ENCODE peak calls at places on chromosomes 3 and 15, in eight cellular contexts. K is CD8-positive, alpha-beta T cell; J is lower leg skin; S is right atrium auricular region; L is psoas muscle; A is ovary; N is astrocyte of the spinal cord; F is adrenal gland. X is an unnamed sample.

GRCh38 chr3:115758076-115758763 is 134.9 kb downstream of the GAP43 start:
- DNase-seq in L (no peak), F (no peak), K (no peak), N (no peak), J (no peak), A (no peak), S (no peak), X (no peak)

GRCh38 chr3:1971780-1972179 is 126.9 kb upstream of the CNTN4 start:
- DNase-seq in J (no peak), N (no peak), K (no peak), F (no peak), A (no peak), L (no peak), S (no peak), X (no peak)

GRCh38 chr3:9022305-9022985 is 59.2 kb upstream of the RAD18 start:
- DNase-seq in J (no peak), K (no peak), N (no peak), F (no peak), A (peak), S (no peak), L (no peak), X (no peak)

GRCh38 chr15:101466188-101466587 is 23.3 kb downstream of the PCSK6 start:
- DNase-seq in N (no peak), L (no peak), A (no peak), J (no peak), F (no peak), S (no peak), K (no peak), X (no peak)

GRCh38 chr3:128498901-128499530 is 6.0 kb upstream of the GATA2 start:
- DNase-seq in F (no peak), K (no peak), S (peak), A (no peak), N (no peak), J (no peak), L (no peak), X (no peak)

GRCh38 chr3:69675773-69676660 is 63.2 kb upstream of the MITF start:
- DNase-seq in K (no peak), A (no peak), L (no peak), F (no peak), S (no peak), N (no peak), J (no peak), X (no peak)

GRCh38 chr3:35335703-35336102 is 303.6 kb upstream of the ARPP21 start:
- DNase-seq in S (no peak), L (no peak), J (no peak), A (no peak), N (peak), F (no peak), K (no peak), X (no peak)

GRCh38 chr15:56243117-56243773 is 434 bp downstream of the RFX7 start:
- DNase-seq in K (peak), F (peak), N (peak), S (no peak), L (peak), J (peak), A (no peak), X (peak)

GRCh38 chr15:70088427-70088826 is 9.3 kb downstream of the TLE3 start:
- DNase-seq in A (no peak), S (no peak), J (no peak), K (no peak), L (no peak), N (no peak), F (no peak), X (no peak)

GRCh38 chr3:55491296-55491816 is 4.2 kb upstream of the WNT5A start:
- DNase-seq in F (peak), S (no peak), L (no peak), J (no peak), N (peak), A (peak), K (no peak), X (no peak)

GRCh38 chr3:51687472-51688205 is 16.6 kb downstream of the TEX264 start:
- DNase-seq in F (no peak), L (no peak), N (no peak), K (no peak), J (no peak), S (no peak), A (no peak), X (no peak)

GRCh38 chr3:62876064-62876463 is 848 bp upstream of the CADPS start:
- DNase-seq in K (no peak), A (peak), N (peak), S (no peak), J (no peak), F (peak), L (peak), X (peak)

GRCh38 chr15:70741107-70741511 is 22.2 kb downstream of the UACA start:
- DNase-seq in S (peak), K (no peak), J (peak), N (peak), A (peak), L (peak), F (peak), X (no peak)

GRCh38 chr3:71371282-71371681 is 212.2 kb downstream of the FOXP1 start:
- DNase-seq in L (no peak), N (no peak), S (no peak), F (no peak), K (no peak), A (no peak), J (no peak), X (no peak)

GRCh38 chr3:126607214-126607908 is 47.6 kb downstream of the TXNRD3 start:
- DNase-seq in L (no peak), S (no peak), J (no peak), N (peak), A (no peak), K (no peak), F (no peak), X (no peak)

GRCh38 chr3:22960326-22960984 is 242.7 kb upstream of the UBE2E2 start:
- DNase-seq in F (peak), L (no peak), N (peak), S (no peak), K (no peak), J (peak), A (peak), X (peak)

GRCh38 chr3:126781406-126781805 is 77.4 kb downstream of the CHCHD6 start:
- DNase-seq in S (no peak), K (no peak), F (no peak), N (no peak), J (no peak), A (no peak), L (no peak), X (no peak)

GRCh38 chr3:37712918-37713819 is 148.5 kb upstream of the CTDSPL start:
- DNase-seq in K (no peak), J (no peak), A (peak), S (no peak), L (no peak), N (peak), F (peak), X (no peak)

GRCh38 chr3:14633819-14634424 is 17.6 kb upstream of the CCDC174 start:
- DNase-seq in N (peak), A (no peak), S (peak), F (peak), L (peak), K (peak), J (no peak), X (peak)

GRCh38 chr3:79846148-79846933 is 78.5 kb upstream of the ROBO1 start:
- DNase-seq in F (no peak), S (no peak), L (no peak), A (no peak), K (no peak), N (no peak), J (no peak), X (peak)

GRCh38 chr3:189909573-189909972 is 211.1 kb downstream of the P3H2 start:
- DNase-seq in K (no peak), F (no peak), A (no peak), N (no peak), L (no peak), S (no peak), J (no peak), X (no peak)

GRCh38 chr3:148962513-148962912 is 28.8 kb upstream of the GYG1 start:
- DNase-seq in L (no peak), K (no peak), F (peak), S (no peak), N (peak), J (no peak), A (no peak), X (peak)

GRCh38 chr3:160448845-160449659 is 534 bp downstream of the TRIM59 start:
- DNase-seq in K (no peak), N (peak), A (no peak), J (no peak), S (no peak), L (no peak), F (no peak), X (no peak)

GRCh38 chr3:167908745-167909442 is 173.4 kb downstream of the SERPINI1 start:
- DNase-seq in N (no peak), A (no peak), K (no peak), L (no peak), F (no peak), J (no peak), S (no peak), X (no peak)

GRCh38 chr15:101206173-101206572 is 45.7 kb downstream of the CHSY1 start:
- DNase-seq in N (peak), K (peak), J (no peak), S (peak), A (no peak), F (peak), L (no peak), X (no peak)

GRCh38 chr15:51104512-51104911 is 9.8 kb upstream of the TNFAIP8L3 start:
- DNase-seq in A (peak), K (no peak), N (peak), L (peak), F (peak), S (peak), J (no peak), X (no peak)

GRCh38 chr3:8441969-8442559 is 59.6 kb upstream of the LMCD1 start:
- DNase-seq in A (peak), L (no peak), J (peak), F (no peak), K (no peak), N (peak), S (no peak), X (peak)

GRCh38 chr15:29312387-29312786 is 42.8 kb upstream of the NSMCE3 start:
- DNase-seq in J (no peak), L (no peak), N (peak), A (no peak), K (no peak), S (no peak), F (no peak), X (no peak)

GRCh38 chr15:40302288-40302886 is 5.3 kb downstream of the PLCB2 start:
- DNase-seq in A (no peak), S (no peak), J (no peak), F (no peak), L (no peak), N (no peak), K (no peak), X (no peak)

GRCh38 chr3:113051827-113052226 is 61.0 kb downstream of the GTPBP8 start:
- DNase-seq in F (peak), N (peak), S (no peak), L (no peak), A (no peak), J (peak), K (no peak), X (no peak)

GRCh38 chr3:160587105-160587504 is 21.7 kb upstream of the KPNA4 start:
- DNase-seq in A (no peak), S (no peak), F (no peak), L (peak), K (no peak), J (no peak), N (no peak), X (no peak)

GRCh38 chr3:31035681-31036080 is 141.2 kb upstream of the GADL1 start:
- DNase-seq in J (no peak), F (no peak), L (no peak), A (no peak), S (no peak), K (no peak), N (peak), X (no peak)

GRCh38 chr15:84863480-84864428 is 20.7 kb upstream of the SLC28A1 start:
- DNase-seq in F (no peak), L (no peak), S (no peak), A (no peak), J (no peak), N (no peak), K (no peak), X (no peak)

GRCh38 chr3:186700267-186700666 is 16.9 kb upstream of the KNG1 start:
- DNase-seq in K (no peak), N (no peak), S (no peak), A (no peak), J (no peak), L (no peak), F (no peak), X (no peak)

GRCh38 chr3:118833075-118833474 is 201.6 kb downstream of the IGSF11 start:
- DNase-seq in A (no peak), S (no peak), F (no peak), L (no peak), K (no peak), J (no peak), N (no peak), X (no peak)

GRCh38 chr3:8499181-8499611 is 2.4 kb upstream of the LMCD1 start:
- DNase-seq in F (no peak), K (no peak), L (no peak), N (peak), J (no peak), A (no peak), S (no peak), X (no peak)

GRCh38 chr3:6994081-6994668 is 133.3 kb downstream of the GRM7 start:
- DNase-seq in K (no peak), F (no peak), A (no peak), S (no peak), N (peak), L (no peak), J (no peak), X (no peak)

GRCh38 chr15:86624261-86625036 is 544.8 kb downstream of the AGBL1 start:
- DNase-seq in A (peak), N (peak), J (peak), L (peak), F (peak), S (peak), K (peak), X (peak)

GRCh38 chr15:66617137-66618090 is 51.6 kb upstream of the LCTL start:
- DNase-seq in A (peak), J (peak), L (peak), K (no peak), S (peak), N (peak), F (peak), X (peak)

GRCh38 chr15:64731012-64731806 is 44.2 kb downstream of the RBPMS2 start:
- DNase-seq in A (peak), N (peak), J (peak), K (peak), F (peak), S (peak), L (peak), X (peak)
- TF ChIP-seq CTCF in A (peak), N (peak), J (no peak), K (peak), F (peak), S (peak), L (peak), X (peak)

GRCh38 chr15:79858469-79858868 is 38.3 kb downstream of the MTHFS start:
- DNase-seq in N (no peak), A (no peak), J (no peak), L (no peak), F (no peak), S (no peak), K (no peak), X (no peak)
- TF ChIP-seq CTCF in N (peak), A (no peak), J (no peak), L (no peak), F (peak), S (peak), K (no peak), X (no peak)

GRCh38 chr3:85355572-85355971 is 396.8 kb downstream of the CADM2 start:
- DNase-seq in F (no peak), N (no peak), S (no peak), A (no peak), L (no peak), J (no peak), K (no peak), X (no peak)

DNA sequence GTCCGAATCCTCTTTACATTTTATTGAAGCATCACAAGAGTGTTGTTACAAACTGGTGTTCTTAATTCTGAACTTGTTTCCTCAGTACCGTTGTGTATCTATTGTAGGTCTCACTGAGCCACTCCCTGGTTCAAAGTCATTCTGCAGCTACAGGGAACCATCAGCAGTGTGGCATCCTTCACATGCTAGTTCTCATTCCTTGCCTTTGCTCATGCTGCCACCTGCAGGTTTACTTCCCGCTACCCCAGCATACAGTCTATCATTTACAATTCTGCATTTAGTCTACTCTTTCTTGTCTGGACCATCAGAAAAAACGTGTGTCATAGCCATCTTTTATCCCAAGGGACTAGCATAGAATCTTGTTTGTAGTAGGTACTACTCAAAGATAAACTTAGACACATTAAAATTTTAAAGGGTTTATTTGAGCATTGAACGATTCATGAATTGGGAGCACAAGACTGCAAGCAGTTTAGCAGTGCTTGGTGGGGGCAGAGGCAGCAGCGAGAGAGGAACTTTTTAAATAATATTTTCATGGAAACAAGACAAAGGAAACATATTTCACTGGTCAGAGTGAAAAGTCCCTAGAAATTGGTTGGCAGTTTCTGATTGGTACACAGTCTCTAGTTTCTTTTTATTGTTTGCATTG is 402.1 kb downstream of the CADM2 start:
- DNase-seq in K (no peak), L (no peak), S (no peak), F (peak), J (no peak), A (peak), N (peak), X (peak)
- TF ChIP-seq CTCF in K (no peak), L (peak), S (peak), F (peak), J (no peak), A (no peak), N (peak), X (no peak)

GRCh38 chr3:132655471-132655870 is 4.1 kb downstream of the ACAD11 start:
- DNase-seq in N (no peak), L (no peak), A (no peak), K (no peak), F (no peak), J (no peak), S (no peak), X (no peak)

GRCh38 chr3:132654190-132654589 is 5.4 kb downstream of the ACAD11 start:
- DNase-seq in J (no peak), S (no peak), L (no peak), N (no peak), F (no peak), K (no peak), A (no peak), X (no peak)

GRCh38 chr3:132652640-132653270 is 6.9 kb downstream of the ACAD11 start:
- DNase-seq in L (no peak), A (no peak), N (no peak), J (no peak), F (no peak), K (no peak), S (no peak), X (no peak)

GRCh38 chr3:132645058-132645457 is 14.6 kb downstream of the ACAD11 start:
- DNase-seq in S (no peak), J (no peak), L (no peak), F (no peak), N (no peak), K (no peak), A (no peak), X (no peak)

GRCh38 chr3:132650153-132650552 is 9.5 kb downstream of the ACAD11 start:
- DNase-seq in A (no peak), S (no peak), J (no peak), F (no peak), L (no peak), K (no peak), N (no peak), X (no peak)
- TF ChIP-seq CTCF in A (no peak), S (no peak), J (no peak), F (no peak), L (no peak), K (no peak), N (no peak), X (no peak)

GRCh38 chr3:11393401-11393800 is 121.2 kb downstream of the ATG7 start:
- DNase-seq in F (no peak), L (no peak), A (no peak), J (no peak), S (no peak), N (no peak), K (no peak), X (no peak)
- TF ChIP-seq CTCF in F (no peak), L (no peak), A (no peak), J (no peak), S (no peak), N (no peak), K (no peak), X (no peak)

GRCh38 chr3:182668974-182669373 is 124.3 kb upstream of the ATP11B start:
- DNase-seq in F (no peak), N (no peak), J (no peak), A (no peak), K (no peak), L (no peak), S (no peak), X (no peak)
- TF ChIP-seq CTCF in F (no peak), N (no peak), J (no peak), A (no peak), K (no peak), L (no peak), S (no peak), X (no peak)

GRCh38 chr15:72154316-72154715 is 36.1 kb downstream of the SENP8 start:
- DNase-seq in K (no peak), J (no peak), A (no peak), F (no peak), N (no peak), S (no peak), L (no peak), X (no peak)
- TF ChIP-seq CTCF in K (no peak), J (no peak), A (no peak), F (no peak), N (no peak), S (no peak), L (no peak), X (no peak)

GRCh38 chr3:32569540-32570425 is 875 bp downstream of the DYNC1LI1 start:
- DNase-seq in A (peak), K (peak), N (peak), J (peak), S (peak), F (peak), L (peak), X (peak)

GRCh38 chr3:32568953-32569352 is 1.7 kb downstream of the DYNC1LI1 start:
- DNase-seq in S (no peak), K (no peak), N (no peak), J (no peak), A (no peak), F (no peak), L (no peak), X (no peak)

GRCh38 chr3:32575451-32575850 is 4.8 kb upstream of the DYNC1LI1 start:
- DNase-seq in F (no peak), N (peak), J (no peak), A (no peak), S (no peak), L (no peak), K (no peak), X (no peak)

GRCh38 chr3:32571192-32571485 is 481 bp upstream of the DYNC1LI1 start:
- DNase-seq in J (no peak), N (no peak), F (no peak), K (no peak), A (no peak), S (peak), L (no peak), X (no peak)

GRCh38 chr3:32570426-32571191 is at the start of gene DYNC1LI1:
- DNase-seq in L (peak), J (peak), K (peak), N (peak), S (peak), F (peak), A (peak), X (peak)
- TF ChIP-seq CTCF in L (no peak), J (no peak), K (no peak), N (no peak), S (no peak), F (no peak), A (no peak), X (no peak)